ENCODE peak calls at places on chromosomes 1 and 21, in four cellular contexts. Y is A549, U is HepG2, W is GM12878. J is an unnamed sample.

GRCh38 chr1:15451014-15451722 is 5.4 kb upstream of the CELA2A start:
- DNase-seq in W (no peak), U (no peak), Y (no peak), J (no peak)

GRCh38 chr1:66262233-66262632 is 271.7 kb upstream of the SGIP1 start:
- DNase-seq in Y (peak; percentile 85), W (no peak), U (no peak), J (no peak)

GRCh38 chr1:83850849-83851248 is 148.1 kb downstream of the TTLL7 start:
- DNase-seq in U (peak; percentile 9), W (no peak), Y (no peak), J (no peak)

GRCh38 chr1:92186081-92186480 is 31.6 kb upstream of the C1orf146 start:
- DNase-seq in Y (no peak), U (peak; percentile 3), W (no peak), J (no peak)

GRCh38 chr1:225329041-225329440 is 98.8 kb downstream of the LBR start:
- DNase-seq in W (no peak), Y (no peak), U (peak; percentile 2), J (no peak)

GRCh38 chr1:28078680-28079626 is 9.5 kb downstream of the EYA3 start:
- DNase-seq in W (no peak), U (peak; percentile 80), Y (no peak), J (no peak)

GRCh38 chr21:19275065-19275464 is 871.5 kb upstream of the TMPRSS15 start:
- DNase-seq in U (no peak), Y (no peak), W (no peak), J (no peak)

GRCh38 chr1:226406401-226406881 is 1.5 kb downstream of the PARP1 start:
- DNase-seq in U (peak; percentile 30), W (no peak), Y (peak; percentile 17), J (no peak)

GRCh38 chr21:42145569-42146250 is 73.2 kb upstream of the ABCG1 start:
- DNase-seq in Y (peak; percentile 44), W (peak; percentile 17), U (peak; percentile 33), J (peak; percentile 92)

GRCh38 chr1:221712198-221712684 is 29.6 kb downstream of the DUSP10 start:
- DNase-seq in U (no peak), Y (peak; percentile 75), W (no peak), J (no peak)

GRCh38 chr1:53295746-53296722 is 31.8 kb downstream of the LRP8 start:
- DNase-seq in Y (no peak), W (peak; percentile 36), U (no peak), J (peak; percentile 77)

GRCh38 chr1:240107058-240107684 is 15.5 kb downstream of the FMN2 start:
- DNase-seq in W (no peak), Y (no peak), U (no peak), J (no peak)

GRCh38 chr1:172343246-172344099 is 77.0 kb upstream of the C1orf105 start:
- DNase-seq in U (no peak), W (no peak), Y (no peak), J (no peak)

GRCh38 chr1:235050911-235051360 is 77.7 kb downstream of the TOMM20 start:
- DNase-seq in U (no peak), Y (no peak), W (no peak), J (peak; percentile 59)

GRCh38 chr1:2400576-2400909 is 8.9 kb downstream of the RER1 start:
- DNase-seq in Y (no peak), U (no peak), W (no peak), J (no peak)

GRCh38 chr1:15411593-15412487 is 2.2 kb downstream of the EFHD2 start:
- DNase-seq in W (no peak), Y (no peak), U (no peak), J (no peak)

GRCh38 chr1:178169649-178170048 is 75.7 kb downstream of the RASAL2 start:
- DNase-seq in W (no peak), U (no peak), Y (no peak), J (no peak)

GRCh38 chr1:185170291-185170848 is 13.4 kb downstream of the SWT1 start:
- DNase-seq in Y (peak; percentile 60), W (peak; percentile 32), U (peak; percentile 64), J (peak; percentile 69)

GRCh38 chr1:183870351-183871077 is 65.6 kb downstream of the RGL1 start:
- DNase-seq in Y (no peak), U (no peak), W (no peak), J (no peak)

GRCh38 chr1:119791377-119791776 is 19.9 kb downstream of the REG4 start:
- DNase-seq in U (no peak), W (no peak), Y (no peak), J (no peak)

GRCh38 chr1:114671011-114671938 is 1.4 kb upstream of the DENND2C start:
- DNase-seq in W (no peak), Y (peak; percentile 3), U (no peak), J (peak; percentile 29)

GRCh38 chr1:36845802-36846201 is 188.5 kb downstream of the GRIK3 start:
- DNase-seq in W (no peak), U (no peak), Y (no peak), J (no peak)

GRCh38 chr1:170707959-170708666 is 44.2 kb downstream of the PRRX1 start:
- DNase-seq in W (no peak), Y (peak; percentile 60), U (peak; percentile 2), J (no peak)

GRCh38 chr1:228646717-228647522 is 88.4 kb upstream of the RHOU start:
- DNase-seq in U (peak; percentile 48), W (no peak), Y (peak; percentile 83), J (peak; percentile 55)

GRCh38 chr1:14743368-14743767 is 144.9 kb downstream of the KAZN start:
- DNase-seq in W (no peak), U (no peak), Y (no peak), J (no peak)

GRCh38 chr1:3902111-3902511 is 2.0 kb upstream of the C1orf174 start:
- DNase-seq in W (no peak), U (no peak), Y (no peak), J (no peak)

GRCh38 chr1:231806623-231807470 is 180.3 kb downstream of the DISC1 start:
- DNase-seq in Y (peak; percentile 55), W (no peak), U (peak; percentile 46), J (peak; percentile 58)
- TF ChIP-seq PBX3 in Y (no peak), W (no peak), U (no peak), J (no peak)

GRCh38 chr1:202596638-202597037 is 113.6 kb downstream of the SYT2 start:
- DNase-seq in W (no peak), U (no peak), Y (no peak), J (no peak)
- TF ChIP-seq PBX3 in W (no peak), U (no peak), Y (no peak), J (no peak)

GRCh38 chr1:210237981-210238380 is 5.4 kb downstream of the SERTAD4 start:
- DNase-seq in U (no peak), Y (no peak), W (no peak), J (no peak)
- TF ChIP-seq PBX3 in U (no peak), Y (no peak), W (no peak), J (no peak)

DNA sequence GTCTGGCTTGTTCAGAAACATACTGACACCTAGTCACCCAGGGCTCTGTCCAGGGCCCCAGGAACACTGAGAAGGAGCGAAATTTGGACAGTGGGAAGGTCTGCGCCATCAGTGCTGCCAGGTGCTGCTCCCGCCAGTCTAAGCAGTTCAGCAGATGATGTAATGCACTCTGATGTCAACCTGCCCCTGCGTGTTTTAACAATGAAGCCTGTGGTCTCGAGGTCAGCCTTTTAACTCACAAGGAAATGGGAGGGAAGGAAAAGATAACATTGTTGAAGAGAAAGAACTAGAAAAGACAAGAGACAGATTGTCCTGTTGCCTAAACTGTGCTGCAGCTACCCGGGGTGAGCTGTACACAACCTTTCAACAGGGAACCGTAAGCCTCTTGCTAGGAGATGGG is 126.6 kb upstream of the IFFO2 start:
- DNase-seq in U (no peak), Y (no peak), W (no peak), J (no peak)
- TF ChIP-seq PBX3 in U (no peak), Y (no peak), W (no peak), J (no peak)

GRCh38 chr21:45592208-45592619 is 50.0 kb upstream of the SLC19A1 start:
- DNase-seq in Y (no peak), W (peak; percentile 73), U (no peak), J (no peak)

GRCh38 chr21:45591619-45592207 is 49.5 kb upstream of the SLC19A1 start:
- DNase-seq in W (no peak), Y (no peak), U (no peak), J (no peak)

GRCh38 chr21:45589686-45590245 is 47.5 kb upstream of the SLC19A1 start:
- DNase-seq in Y (no peak), W (no peak), U (no peak), J (no peak)

GRCh38 chr21:45590246-45590725 is 48.0 kb upstream of the SLC19A1 start:
- DNase-seq in W (no peak), U (no peak), Y (peak; percentile 46), J (peak; percentile 96)

GRCh38 chr21:45590726-45591618 is 48.7 kb upstream of the SLC19A1 start:
- DNase-seq in W (peak; percentile 48), U (no peak), Y (no peak), J (no peak)
- TF ChIP-seq PBX3 in W (no peak), U (no peak), Y (no peak), J (no peak)

DNA sequence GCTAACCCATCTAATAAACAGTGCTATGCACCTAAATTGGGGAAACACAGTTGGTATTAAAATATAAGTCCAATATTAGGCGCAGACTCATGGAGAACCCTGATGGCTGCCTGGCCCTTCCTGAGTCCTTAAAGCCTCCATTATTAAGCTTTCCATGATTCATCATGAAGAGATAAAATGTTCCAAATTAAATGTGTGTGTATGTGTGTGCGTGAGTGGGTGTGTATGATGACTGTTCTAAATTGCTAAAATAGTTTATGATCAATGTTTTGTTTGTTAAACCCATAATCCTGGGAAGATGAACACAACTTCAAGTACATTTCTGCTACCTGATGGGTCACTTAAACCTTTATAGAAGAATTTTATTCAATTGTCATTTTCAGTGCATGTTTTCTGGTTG is 6.3 kb upstream of the RBBP5 start:
- DNase-seq in Y (no peak), U (no peak), W (no peak), J (no peak)
- TF ChIP-seq PBX3 in Y (no peak), U (no peak), W (no peak), J (no peak)

DNA sequence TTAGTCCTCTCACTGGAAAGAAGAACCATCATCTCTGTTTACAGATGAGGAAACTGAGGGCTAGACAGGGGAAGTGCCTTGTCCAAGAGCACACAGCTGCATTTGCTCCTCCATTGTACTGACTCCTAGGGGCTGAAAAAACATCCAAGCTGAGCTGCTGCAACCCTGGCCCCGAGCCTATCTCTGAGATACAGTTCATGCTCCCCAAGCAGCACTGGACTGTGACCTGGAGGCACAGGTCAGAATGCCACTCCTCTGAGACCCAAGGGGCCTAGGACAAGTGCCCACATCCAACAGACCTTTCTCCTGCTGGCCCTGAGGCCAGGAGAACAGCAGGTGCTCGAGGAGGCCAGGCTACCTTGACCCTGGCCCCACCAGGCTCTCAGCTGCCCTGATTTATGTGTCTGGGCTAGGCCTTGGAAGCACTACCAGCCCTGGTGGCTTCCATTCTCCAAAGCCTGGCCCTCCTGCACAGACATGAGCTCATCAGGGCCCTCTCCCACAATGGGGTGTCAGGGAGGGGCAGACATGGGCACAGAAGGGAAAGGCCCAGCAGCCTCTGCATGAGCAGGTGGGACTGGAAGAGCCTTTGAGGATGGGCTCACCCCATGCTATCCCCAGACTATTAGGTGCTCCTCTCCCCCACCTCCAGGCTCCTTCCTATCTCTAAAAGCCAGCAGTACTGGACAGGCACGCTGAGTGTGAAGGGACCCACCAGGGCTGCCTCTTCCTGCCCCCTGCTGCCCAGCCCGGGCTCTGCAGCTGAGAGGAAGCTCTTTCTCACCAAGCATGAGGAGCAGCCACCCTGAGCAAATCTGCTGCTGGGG is 18.9 kb downstream of the ADGRB2 start:
- DNase-seq in U (peak; percentile 27), W (no peak), Y (peak; percentile 54), J (peak; percentile 89)
- TF ChIP-seq PBX3 in U (no peak), W (no peak), Y (no peak), J (no peak)